ENCODE peak calls at places on chromosomes 6 and 20, in seven cellular contexts. One of them, this sample, is unnamed.

GRCh38 chr6:35214869-35215664 is 1.3 kb downstream of the SCUBE3 start:
- DNase-seq in GM10248: no peak
- DNase-seq in GM13976: no peak
- DNase-seq in HTR-8/SVneo: no peak
- DNase-seq in renal cortical epithelial cell: no peak
- DNase-seq in stomach: no peak
- DNase-seq in CD8-positive, alpha-beta memory T cell: no peak
- DNase-seq in this sample: no peak

GRCh38 chr6:110708295-110708965 is 106.8 kb downstream of the CDK19 start:
- DNase-seq in GM10248: no peak
- DNase-seq in GM13976: no peak
- DNase-seq in HTR-8/SVneo: no peak
- DNase-seq in renal cortical epithelial cell: peak
- DNase-seq in stomach: no peak
- DNase-seq in CD8-positive, alpha-beta memory T cell: no peak
- DNase-seq in this sample: no peak

GRCh38 chr6:13012977-13013680 is 296.6 kb downstream of the PHACTR1 start:
- DNase-seq in GM10248: no peak
- DNase-seq in GM13976: peak
- DNase-seq in HTR-8/SVneo: no peak
- DNase-seq in renal cortical epithelial cell: no peak
- DNase-seq in stomach: peak
- DNase-seq in CD8-positive, alpha-beta memory T cell: no peak
- DNase-seq in this sample: no peak

GRCh38 chr20:1328680-1329330 is at the start of gene SDCBP2:
- DNase-seq in GM10248: no peak
- DNase-seq in GM13976: no peak
- DNase-seq in HTR-8/SVneo: no peak
- DNase-seq in renal cortical epithelial cell: no peak
- DNase-seq in stomach: peak
- DNase-seq in CD8-positive, alpha-beta memory T cell: no peak
- DNase-seq in this sample: no peak

GRCh38 chr20:45092898-45093297 is 8.0 kb downstream of the KCNS1 start:
- DNase-seq in GM10248: no peak
- DNase-seq in GM13976: no peak
- DNase-seq in HTR-8/SVneo: no peak
- DNase-seq in renal cortical epithelial cell: no peak
- DNase-seq in stomach: no peak
- DNase-seq in CD8-positive, alpha-beta memory T cell: no peak
- DNase-seq in this sample: no peak

GRCh38 chr6:14454467-14454763 is 336.8 kb downstream of the CD83 start:
- DNase-seq in GM10248: no peak
- DNase-seq in GM13976: no peak
- DNase-seq in HTR-8/SVneo: no peak
- DNase-seq in renal cortical epithelial cell: no peak
- DNase-seq in stomach: no peak
- DNase-seq in CD8-positive, alpha-beta memory T cell: no peak
- DNase-seq in this sample: no peak

GRCh38 chr20:51335329-51335841 is 207.1 kb downstream of the NFATC2 start:
- DNase-seq in GM10248: peak
- DNase-seq in GM13976: peak
- DNase-seq in HTR-8/SVneo: peak
- DNase-seq in renal cortical epithelial cell: no peak
- DNase-seq in stomach: no peak
- DNase-seq in CD8-positive, alpha-beta memory T cell: no peak
- DNase-seq in this sample: no peak

GRCh38 chr6:33481192-33481591 is 26.8 kb downstream of the ZBTB9 start:
- DNase-seq in GM10248: no peak
- DNase-seq in GM13976: no peak
- DNase-seq in HTR-8/SVneo: no peak
- DNase-seq in renal cortical epithelial cell: no peak
- DNase-seq in stomach: no peak
- DNase-seq in CD8-positive, alpha-beta memory T cell: no peak
- DNase-seq in this sample: no peak

GRCh38 chr6:136761227-136761922 is 30.9 kb downstream of the MAP3K5 start:
- DNase-seq in GM10248: no peak
- DNase-seq in GM13976: no peak
- DNase-seq in HTR-8/SVneo: no peak
- DNase-seq in renal cortical epithelial cell: no peak
- DNase-seq in stomach: no peak
- DNase-seq in CD8-positive, alpha-beta memory T cell: no peak
- DNase-seq in this sample: no peak

GRCh38 chr6:126181173-126181741 is 158.7 kb upstream of the CENPW start:
- DNase-seq in GM10248: no peak
- DNase-seq in GM13976: no peak
- DNase-seq in HTR-8/SVneo: no peak
- DNase-seq in renal cortical epithelial cell: peak
- DNase-seq in stomach: no peak
- DNase-seq in CD8-positive, alpha-beta memory T cell: no peak
- DNase-seq in this sample: no peak

GRCh38 chr20:33275215-33275614 is 7.8 kb upstream of the BPIFB1 start:
- DNase-seq in GM10248: no peak
- DNase-seq in GM13976: no peak
- DNase-seq in HTR-8/SVneo: no peak
- DNase-seq in renal cortical epithelial cell: no peak
- DNase-seq in stomach: no peak
- DNase-seq in CD8-positive, alpha-beta memory T cell: no peak
- DNase-seq in this sample: no peak

GRCh38 chr20:58907481-58908137 is 55.1 kb downstream of the GNAS start:
- DNase-seq in GM10248: peak
- DNase-seq in GM13976: peak
- DNase-seq in HTR-8/SVneo: peak
- DNase-seq in renal cortical epithelial cell: peak
- DNase-seq in stomach: peak
- DNase-seq in CD8-positive, alpha-beta memory T cell: peak
- DNase-seq in this sample: peak

GRCh38 chr6:30884521-30885480 is 482 bp downstream of the DDR1 start:
- DNase-seq in GM10248: peak
- DNase-seq in GM13976: peak
- DNase-seq in HTR-8/SVneo: no peak
- DNase-seq in renal cortical epithelial cell: peak
- DNase-seq in stomach: peak
- DNase-seq in CD8-positive, alpha-beta memory T cell: peak
- DNase-seq in this sample: no peak

GRCh38 chr6:30841644-30842504 is 42.4 kb upstream of the DDR1 start:
- DNase-seq in GM10248: no peak
- DNase-seq in GM13976: no peak
- DNase-seq in HTR-8/SVneo: no peak
- DNase-seq in renal cortical epithelial cell: peak
- DNase-seq in stomach: peak
- DNase-seq in CD8-positive, alpha-beta memory T cell: no peak
- DNase-seq in this sample: no peak

GRCh38 chr6:75317503-75318206 is 33.1 kb upstream of the TMEM30A start:
- DNase-seq in GM10248: no peak
- DNase-seq in GM13976: no peak
- DNase-seq in HTR-8/SVneo: peak
- DNase-seq in renal cortical epithelial cell: peak
- DNase-seq in stomach: no peak
- DNase-seq in CD8-positive, alpha-beta memory T cell: no peak
- DNase-seq in this sample: no peak

GRCh38 chr20:32663704-32664351 is 9.9 kb downstream of the C20orf203 start:
- DNase-seq in GM10248: no peak
- DNase-seq in GM13976: no peak
- DNase-seq in HTR-8/SVneo: no peak
- DNase-seq in renal cortical epithelial cell: no peak
- DNase-seq in stomach: no peak
- DNase-seq in CD8-positive, alpha-beta memory T cell: no peak
- DNase-seq in this sample: no peak

GRCh38 chr6:51541847-51542246 is 545.6 kb downstream of the PKHD1 start:
- DNase-seq in GM10248: no peak
- DNase-seq in GM13976: no peak
- DNase-seq in HTR-8/SVneo: no peak
- DNase-seq in renal cortical epithelial cell: peak
- DNase-seq in stomach: no peak
- DNase-seq in CD8-positive, alpha-beta memory T cell: no peak
- DNase-seq in this sample: no peak

GRCh38 chr6:162706236-162706635 is 21.3 kb downstream of the PRKN start:
- DNase-seq in GM10248: no peak
- DNase-seq in GM13976: no peak
- DNase-seq in HTR-8/SVneo: no peak
- DNase-seq in renal cortical epithelial cell: no peak
- DNase-seq in stomach: peak
- DNase-seq in CD8-positive, alpha-beta memory T cell: no peak
- DNase-seq in this sample: no peak

GRCh38 chr6:165630544-165630953 is 32.5 kb downstream of the PDE10A start:
- DNase-seq in GM10248: no peak
- DNase-seq in GM13976: no peak
- DNase-seq in HTR-8/SVneo: no peak
- DNase-seq in renal cortical epithelial cell: no peak
- DNase-seq in stomach: no peak
- DNase-seq in CD8-positive, alpha-beta memory T cell: no peak
- DNase-seq in this sample: no peak

GRCh38 chr6:82741996-82742385 is 323.6 kb downstream of the UBE3D start:
- DNase-seq in GM10248: no peak
- DNase-seq in GM13976: no peak
- DNase-seq in HTR-8/SVneo: no peak
- DNase-seq in renal cortical epithelial cell: no peak
- DNase-seq in stomach: no peak
- DNase-seq in CD8-positive, alpha-beta memory T cell: no peak
- DNase-seq in this sample: no peak

GRCh38 chr20:33317424-33318095 is 34.5 kb downstream of the BPIFB1 start:
- DNase-seq in GM10248: no peak
- DNase-seq in GM13976: no peak
- DNase-seq in HTR-8/SVneo: no peak
- DNase-seq in renal cortical epithelial cell: no peak
- DNase-seq in stomach: no peak
- DNase-seq in CD8-positive, alpha-beta memory T cell: no peak
- DNase-seq in this sample: no peak

GRCh38 chr20:46811328-46812084 is 83.1 kb upstream of the EYA2 start:
- DNase-seq in GM10248: no peak
- DNase-seq in GM13976: no peak
- DNase-seq in HTR-8/SVneo: no peak
- DNase-seq in renal cortical epithelial cell: no peak
- DNase-seq in stomach: no peak
- DNase-seq in CD8-positive, alpha-beta memory T cell: no peak
- DNase-seq in this sample: no peak

GRCh38 chr6:10778230-10778629 is 30.6 kb downstream of the TMEM14B start:
- DNase-seq in GM10248: no peak
- DNase-seq in GM13976: no peak
- DNase-seq in HTR-8/SVneo: no peak
- DNase-seq in renal cortical epithelial cell: no peak
- DNase-seq in stomach: no peak
- DNase-seq in CD8-positive, alpha-beta memory T cell: no peak
- DNase-seq in this sample: no peak

GRCh38 chr20:3161316-3162079 is 1.8 kb upstream of the FASTKD5 start:
- DNase-seq in GM10248: no peak
- DNase-seq in GM13976: no peak
- DNase-seq in HTR-8/SVneo: no peak
- DNase-seq in renal cortical epithelial cell: no peak
- DNase-seq in stomach: no peak
- DNase-seq in CD8-positive, alpha-beta memory T cell: no peak
- DNase-seq in this sample: no peak

GRCh38 chr6:43334466-43335095 is 26.0 kb upstream of the CRIP3 start:
- DNase-seq in GM10248: no peak
- DNase-seq in GM13976: no peak
- DNase-seq in HTR-8/SVneo: peak
- DNase-seq in renal cortical epithelial cell: peak
- DNase-seq in stomach: no peak
- DNase-seq in CD8-positive, alpha-beta memory T cell: no peak
- DNase-seq in this sample: no peak

GRCh38 chr6:151722342-151722741 is 85.1 kb upstream of the ESR1 start:
- DNase-seq in GM10248: no peak
- DNase-seq in GM13976: no peak
- DNase-seq in HTR-8/SVneo: no peak
- DNase-seq in renal cortical epithelial cell: no peak
- DNase-seq in stomach: no peak
- DNase-seq in CD8-positive, alpha-beta memory T cell: no peak
- DNase-seq in this sample: no peak

GRCh38 chr6:73225396-73225795 is at the start of gene KHDC1L:
- DNase-seq in GM10248: no peak
- DNase-seq in GM13976: no peak
- DNase-seq in HTR-8/SVneo: no peak
- DNase-seq in renal cortical epithelial cell: no peak
- DNase-seq in stomach: no peak
- DNase-seq in CD8-positive, alpha-beta memory T cell: no peak
- DNase-seq in this sample: no peak

GRCh38 chr6:64580346-64580745 is 944.7 kb downstream of the PHF3 start:
- DNase-seq in GM10248: no peak
- DNase-seq in GM13976: no peak
- DNase-seq in HTR-8/SVneo: no peak
- DNase-seq in renal cortical epithelial cell: peak
- DNase-seq in stomach: no peak
- DNase-seq in CD8-positive, alpha-beta memory T cell: no peak
- DNase-seq in this sample: no peak